ENCODE peak calls at places on chromosomes 5 and 9, in nine cellular contexts. M is iris pigment epithelial cell; U is SW480; F is GM23248; E is mucosa of gallbladder; N is HTR-8/SVneo; A is A549; W is anterior cingulate cortex; K is effector memory CD4-positive, alpha-beta T cell. S is an unnamed sample.

GRCh38 chr5:135568241-135568640 is 10.6 kb downstream of the CXCL14 start:
- DNase-seq in M (no peak), U (no peak), F (no peak), E (no peak), N (no peak), A (no peak), W (peak), K (no peak), S (no peak)

GRCh38 chr9:125644819-125645507 is 62.0 kb downstream of the MAPKAP1 start:
- DNase-seq in M (no peak), U (no peak), F (no peak), E (no peak), N (no peak), A (no peak), W (no peak), K (no peak), S (no peak)

GRCh38 chr5:71988808-71989207 is 118.5 kb upstream of the MAP1B start:
- DNase-seq in M (no peak), U (no peak), F (no peak), E (no peak), N (no peak), A (no peak), W (no peak), K (no peak), S (no peak)

GRCh38 chr9:131162886-131163285 is 37.5 kb downstream of the NUP214 start:
- DNase-seq in M (no peak), U (no peak), F (no peak), E (no peak), N (no peak), A (no peak), W (no peak), K (no peak), S (no peak)

GRCh38 chr9:127586537-127586936 is 25.5 kb upstream of the STXBP1 start:
- DNase-seq in M (peak), U (peak), F (peak), E (peak), N (peak), A (peak), W (peak), K (peak), S (peak)

GRCh38 chr5:126694403-126694802 is 82.5 kb upstream of the LMNB1 start:
- DNase-seq in M (no peak), U (no peak), F (peak), E (no peak), N (no peak), A (no peak), W (no peak), K (no peak), S (no peak)

GRCh38 chr5:137075163-137075970 is 423.8 kb downstream of the SPOCK1 start:
- DNase-seq in M (peak), U (peak), F (peak), E (peak), N (peak), A (peak), W (no peak), K (no peak), S (peak)

GRCh38 chr9:22813520-22813919 is 366.9 kb downstream of the DMRTA1 start:
- DNase-seq in M (peak), U (peak), F (peak), E (no peak), N (peak), A (no peak), W (no peak), K (no peak), S (peak)

GRCh38 chr5:125555591-125555990 is 809.2 kb upstream of the ZNF608 start:
- DNase-seq in M (no peak), U (no peak), F (no peak), E (no peak), N (no peak), A (no peak), W (no peak), K (no peak), S (no peak)

GRCh38 chr5:66840527-66841013 is 244.4 kb downstream of the MAST4 start:
- DNase-seq in M (no peak), U (peak), F (no peak), E (no peak), N (no peak), A (no peak), W (no peak), K (no peak), S (peak)

GRCh38 chr5:137921931-137922330 is 32.7 kb downstream of the PKD2L2 start:
- DNase-seq in M (peak), U (peak), F (peak), E (no peak), N (no peak), A (no peak), W (no peak), K (no peak), S (peak)

GRCh38 chr5:120396186-120396585 is 67.9 kb upstream of the PRR16 start:
- DNase-seq in M (peak), U (no peak), F (peak), E (no peak), N (no peak), A (no peak), W (no peak), K (no peak), S (peak)

GRCh38 chr9:89635007-89635742 is 30.4 kb downstream of the GADD45G start:
- DNase-seq in M (peak), U (peak), F (peak), E (peak), N (no peak), A (no peak), W (no peak), K (no peak), S (peak)

GRCh38 chr5:67010684-67011409 is 185.8 kb downstream of the CD180 start:
- DNase-seq in M (peak), U (peak), F (peak), E (no peak), N (no peak), A (no peak), W (no peak), K (no peak), S (peak)

GRCh38 chr5:32312194-32312681 is 501 bp downstream of the MTMR12 start:
- DNase-seq in M (peak), U (peak), F (peak), E (peak), N (peak), A (peak), W (no peak), K (no peak), S (peak)

GRCh38 chr5:80955082-80955481 is 5.1 kb upstream of the RASGRF2 start:
- DNase-seq in M (no peak), U (no peak), F (no peak), E (no peak), N (no peak), A (no peak), W (no peak), K (no peak), S (no peak)

GRCh38 chr9:86445636-86446035 is 91.4 kb upstream of the TUT7 start:
- DNase-seq in M (no peak), U (no peak), F (no peak), E (no peak), N (no peak), A (no peak), W (no peak), K (no peak), S (no peak)

GRCh38 chr9:16023466-16023865 is 470.6 kb downstream of the CCDC171 start:
- DNase-seq in M (peak), U (no peak), F (peak), E (no peak), N (no peak), A (no peak), W (no peak), K (no peak), S (peak)

GRCh38 chr5:139140631-139141071 is 57.5 kb downstream of the SIL1 start:
- DNase-seq in M (no peak), U (no peak), F (peak), E (no peak), N (no peak), A (no peak), W (peak), K (no peak), S (no peak)

GRCh38 chr5:95761771-95762680 is 30.9 kb downstream of the RHOBTB3 start:
- DNase-seq in M (peak), U (peak), F (peak), E (no peak), N (peak), A (no peak), W (no peak), K (no peak), S (peak)

GRCh38 chr5:168227973-168228615 is 63.4 kb upstream of the WWC1 start:
- DNase-seq in M (peak), U (no peak), F (peak), E (no peak), N (no peak), A (no peak), W (no peak), K (no peak), S (no peak)

GRCh38 chr5:73374520-73375235 is 73.9 kb downstream of the FOXD1 start:
- DNase-seq in M (peak), U (no peak), F (peak), E (no peak), N (peak), A (no peak), W (no peak), K (no peak), S (peak)

GRCh38 chr5:54049963-54050362 is 260.4 kb downstream of the ARL15 start:
- DNase-seq in M (peak), U (no peak), F (peak), E (no peak), N (peak), A (no peak), W (no peak), K (no peak), S (no peak)

GRCh38 chr5:93576994-93577575 is 3.9 kb downstream of the NR2F1-AS1 start:
- DNase-seq in M (peak), U (no peak), F (no peak), E (no peak), N (no peak), A (no peak), W (no peak), K (no peak), S (no peak)

GRCh38 chr5:34639852-34640626 is 16.1 kb upstream of the RAI14 start:
- DNase-seq in M (peak), U (no peak), F (peak), E (no peak), N (no peak), A (no peak), W (no peak), K (no peak), S (no peak)

GRCh38 chr5:75721573-75721972 is 4.3 kb upstream of the POC5 start:
- DNase-seq in M (no peak), U (no peak), F (no peak), E (no peak), N (no peak), A (no peak), W (no peak), K (no peak), S (no peak)

GRCh38 chr9:16119861-16120641 is 567.2 kb downstream of the CCDC171 start:
- DNase-seq in M (peak), U (no peak), F (no peak), E (no peak), N (peak), A (no peak), W (no peak), K (no peak), S (peak)

GRCh38 chr5:56093970-56094369 is 99.2 kb upstream of the IL6ST start:
- DNase-seq in M (no peak), U (no peak), F (no peak), E (no peak), N (no peak), A (no peak), W (no peak), K (no peak), S (no peak)

GRCh38 chr5:179610109-179610902 is 13.2 kb downstream of the HNRNPH1 start:
- DNase-seq in M (no peak), U (no peak), F (no peak), E (no peak), N (no peak), A (no peak), W (no peak), K (no peak), S (no peak)

GRCh38 chr9:114546851-114547250 is 40.7 kb upstream of the ATP6V1G1 start:
- DNase-seq in M (no peak), U (no peak), F (peak), E (no peak), N (no peak), A (no peak), W (no peak), K (no peak), S (peak)

GRCh38 chr9:128101231-128101641 is 26.3 kb downstream of the PTGES2 start:
- DNase-seq in M (no peak), U (no peak), F (no peak), E (no peak), N (no peak), A (no peak), W (no peak), K (no peak), S (no peak)

S was measured in HT1080.